ENCODE peak calls at places on chromosome 4, in eight cellular contexts. K, A, C, E, D, Z, B and S are unnamed samples.
A peak's percentile ranks its signal among the peaks of the same experiment; 100 is the strongest.

GRCh38 chr4:26420438-26420837 is 69.8 kb downstream of the CCKAR start:
- DNase-seq in K (no peak), A (no peak), C (no peak), E (no peak), D (no peak), Z (no peak), B (no peak), S (no peak)

GRCh38 chr4:2441393-2442174 is 22.8 kb downstream of the CFAP99 start:
- DNase-seq in K (peak; percentile 46), A (peak; percentile 85), C (peak; percentile 81), E (peak; percentile 39), D (peak; percentile 63), Z (peak; percentile 27), B (peak; percentile 47), S (no peak)

GRCh38 chr4:22389240-22389871 is 126.5 kb downstream of the ADGRA3 start:
- DNase-seq in K (peak; percentile 66), A (peak; percentile 53), C (peak; percentile 73), E (no peak), D (peak; percentile 45), Z (peak; percentile 53), B (no peak), S (peak; percentile 47)

GRCh38 chr4:1459081-1459480 is 52.8 kb upstream of the NKX1-1 start:
- DNase-seq in K (no peak), A (no peak), C (no peak), E (no peak), D (no peak), Z (no peak), B (no peak), S (no peak)

GRCh38 chr4:55592014-55592413 is at the start of gene PDCL2:
- DNase-seq in K (no peak), A (no peak), C (peak; percentile 7), E (no peak), D (no peak), Z (no peak), B (no peak), S (no peak)

GRCh38 chr4:177251237-177251636 is 58.4 kb upstream of the NEIL3 start:
- DNase-seq in K (no peak), A (no peak), C (no peak), E (no peak), D (peak; percentile 26), Z (no peak), B (no peak), S (no peak)

GRCh38 chr4:176063718-176064117 is 1.9 kb upstream of the WDR17 start:
- DNase-seq in K (no peak), A (no peak), C (no peak), E (no peak), D (no peak), Z (no peak), B (no peak), S (no peak)

GRCh38 chr4:1469596-1470392 is 63.6 kb upstream of the NKX1-1 start:
- DNase-seq in K (peak; percentile 34), A (no peak), C (no peak), E (no peak), D (no peak), Z (peak; percentile 48), B (no peak), S (peak; percentile 20)

GRCh38 chr4:53804719-53805118 is 213.4 kb upstream of the LNX1 start:
- DNase-seq in K (peak; percentile 37), A (peak; percentile 3), C (peak; percentile 18), E (no peak), D (peak; percentile 67), Z (peak; percentile 17), B (no peak), S (peak; percentile 20)

GRCh38 chr4:94304365-94304971 is 38.2 kb downstream of the HPGDS start:
- DNase-seq in K (peak; percentile 46), A (no peak), C (peak; percentile 31), E (no peak), D (no peak), Z (peak; percentile 15), B (no peak), S (peak; percentile 20)

GRCh38 chr4:53783208-53783859 is 192.0 kb upstream of the LNX1 start:
- DNase-seq in K (no peak), A (no peak), C (no peak), E (no peak), D (no peak), Z (no peak), B (no peak), S (no peak)

GRCh38 chr4:85495621-85496020 is 20.7 kb downstream of the ARHGAP24 start:
- DNase-seq in K (no peak), A (no peak), C (no peak), E (no peak), D (no peak), Z (no peak), B (no peak), S (no peak)

GRCh38 chr4:67282749-67283148 is 262.6 kb downstream of the CENPC start:
- DNase-seq in K (no peak), A (no peak), C (no peak), E (no peak), D (no peak), Z (no peak), B (no peak), S (no peak)

GRCh38 chr4:71266090-71266794 is 72.6 kb upstream of the SLC4A4 start:
- DNase-seq in K (no peak), A (peak; percentile 29), C (no peak), E (no peak), D (no peak), Z (no peak), B (no peak), S (no peak)

GRCh38 chr4:29046716-29047115 is 1673.5 kb upstream of the PCDH7 start:
- DNase-seq in K (peak; percentile 8), A (no peak), C (no peak), E (no peak), D (no peak), Z (no peak), B (no peak), S (peak; percentile 21)

GRCh38 chr4:51884055-51884454 is 41.1 kb downstream of the DCUN1D4 start:
- DNase-seq in K (no peak), A (no peak), C (peak; percentile 55), E (no peak), D (no peak), Z (no peak), B (no peak), S (no peak)

GRCh38 chr4:8855781-8856245 is 15.8 kb downstream of the HMX1 start:
- DNase-seq in K (no peak), A (no peak), C (peak; percentile 91), E (no peak), D (no peak), Z (no peak), B (no peak), S (no peak)
- H3K27me3 ChIP-seq in K (peaks cover 38% of the 10 kb centered on the region), A (no peaks in the 10 kb centered on the region), C (peaks cover 88% of the 10 kb centered on the region), E (peaks cover 66% of the 10 kb centered on the region), D (peaks cover 51% of the 10 kb centered on the region), Z (peaks cover 46% of the 10 kb centered on the region), B (peaks cover 100% of the 10 kb centered on the region), S (peaks cover 64% of the 10 kb centered on the region)

GRCh38 chr4:47913858-47914218 is 545 bp downstream of the NFXL1 start:
- DNase-seq in K (peak; percentile 38), A (no peak), C (peak; percentile 63), E (peak; percentile 28), D (peak; percentile 63), Z (peak; percentile 50), B (peak; percentile 27), S (peak; percentile 49)
- TF ChIP-seq CTCF in K (no peak), A (no peak), C (peak; percentile 26), E (no peak), D (no peak), Z (no peak), B (peak; percentile 10), S (no peak)

GRCh38 chr4:5899396-5899795 is 6.5 kb upstream of the CRMP1 start:
- DNase-seq in K (no peak), A (no peak), C (no peak), E (no peak), D (no peak), Z (no peak), B (no peak), S (no peak)
- H3K27me3 ChIP-seq in K (no peaks in the 10 kb centered on the region), A (no peaks in the 10 kb centered on the region), C (peaks cover 100% of the 10 kb centered on the region), E (peaks cover 4% of the 10 kb centered on the region), D (peaks cover 3% of the 10 kb centered on the region), Z (peaks cover 5% of the 10 kb centered on the region), B (peaks cover 100% of the 10 kb centered on the region), S (peaks cover 13% of the 10 kb centered on the region)

GRCh38 chr4:126794363-126794762 is 838.4 kb upstream of the INTU start:
- DNase-seq in K (peak; percentile 94), A (no peak), C (no peak), E (no peak), D (no peak), Z (peak; percentile 64), B (no peak), S (peak; percentile 88)

GRCh38 chr4:126784966-126785580 is 847.7 kb upstream of the INTU start:
- DNase-seq in K (peak; percentile 87), A (no peak), C (no peak), E (no peak), D (no peak), Z (peak; percentile 55), B (no peak), S (peak; percentile 74)

GRCh38 chr4:126790633-126791032 is 842.1 kb upstream of the INTU start:
- DNase-seq in K (no peak), A (no peak), C (no peak), E (no peak), D (no peak), Z (no peak), B (no peak), S (no peak)
- TF ChIP-seq CTCF in K (no peak), A (no peak), C (no peak), E (no peak), D (no peak), Z (no peak), B (peak; percentile 16), S (no peak)

DNA sequence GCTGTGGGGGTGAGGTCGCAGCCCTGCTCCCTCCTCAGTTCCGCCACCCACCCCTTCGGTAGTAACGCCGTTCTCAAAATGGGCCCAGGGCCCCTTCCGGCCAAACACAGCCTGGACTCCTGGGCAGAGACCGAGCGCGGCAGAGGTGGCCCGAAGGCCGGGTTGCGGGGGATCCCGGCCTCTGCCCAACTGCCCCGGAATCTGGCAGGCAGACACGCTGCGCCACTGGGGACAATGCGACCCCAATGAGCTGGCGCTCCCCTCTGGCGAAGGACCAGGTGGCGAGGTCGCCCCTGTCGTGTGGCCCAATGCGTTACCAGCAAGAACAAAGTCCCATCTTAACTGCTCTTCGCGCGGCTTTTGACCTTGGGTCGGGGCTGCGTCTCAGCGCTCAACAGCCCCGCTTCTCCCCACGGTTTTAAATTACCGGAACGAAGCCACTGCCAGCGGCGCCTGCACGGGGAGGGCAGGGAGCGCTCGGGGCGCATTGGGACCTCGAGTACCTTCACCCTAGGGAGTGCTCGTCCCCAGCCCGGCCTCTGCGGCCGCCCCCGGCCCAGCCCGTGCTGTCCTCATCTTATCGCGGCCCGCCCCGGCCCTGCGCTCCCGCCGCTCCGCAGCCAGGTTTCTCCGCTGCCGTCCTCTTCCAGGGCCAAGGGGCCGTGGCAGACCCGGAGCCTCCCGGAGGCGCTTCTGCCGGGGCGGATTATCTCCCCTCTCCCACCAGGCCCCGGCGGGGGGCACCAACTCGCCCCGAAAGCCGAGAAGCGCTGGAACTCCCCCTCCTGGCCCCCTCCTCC is 22.2 kb upstream of the HMX1 start:
- DNase-seq in K (no peak), A (no peak), C (peak; percentile 79), E (no peak), D (no peak), Z (no peak), B (no peak), S (no peak)
- H3K27me3 ChIP-seq in K (peaks cover 39% of the 10 kb centered on the region), A (no peaks in the 10 kb centered on the region), C (peaks cover 100% of the 10 kb centered on the region), E (peaks cover 69% of the 10 kb centered on the region), D (peaks cover 42% of the 10 kb centered on the region), Z (peaks cover 21% of the 10 kb centered on the region), B (peaks cover 100% of the 10 kb centered on the region), S (peaks cover 56% of the 10 kb centered on the region)